ENCODE peak calls at places on chromosomes 3 and 15, in seven cellular contexts. J is colonic mucosa; X is astrocyte; H is HCT116; M is Caco-2; W is CD8-positive, alpha-beta T cell; E is A673. C is an unnamed sample. For H3K36me3, the result is how much of the 10 kb centered on the place peaks cover.

GRCh38 chr3:55089211-55089610 is 161.4 kb upstream of the LRTM1 start:
- DNase-seq in J (no peak), X (peak), H (no peak), M (no peak), W (no peak), E (no peak), C (no peak)

GRCh38 chr15:100559330-100559729 is 30.6 kb upstream of the CERS3 start:
- DNase-seq in J (peak), X (peak), H (no peak), M (no peak), W (no peak), E (no peak), C (no peak)

GRCh38 chr15:78364233-78364632 is 24.1 kb downstream of the CRABP1 start:
- DNase-seq in J (no peak), X (no peak), H (no peak), M (no peak), W (no peak), E (peak), C (no peak)

GRCh38 chr3:22089284-22089683 is 338.3 kb upstream of the ZNF385D start:
- DNase-seq in J (no peak), X (no peak), H (no peak), M (peak), W (no peak), E (peak), C (no peak)

GRCh38 chr3:197345381-197345780 is 47.0 kb upstream of the DLG1 start:
- DNase-seq in J (no peak), X (no peak), H (no peak), M (no peak), W (no peak), E (no peak), C (no peak)

GRCh38 chr3:156668073-156668763 is 6.2 kb upstream of the TIPARP start:
- DNase-seq in J (peak), X (peak), H (no peak), M (no peak), W (no peak), E (peak), C (no peak)

GRCh38 chr3:49955636-49956035 is 15.7 kb downstream of the RBM6 start:
- DNase-seq in J (no peak), X (no peak), H (no peak), M (no peak), W (no peak), E (no peak), C (no peak)

GRCh38 chr15:89822030-89822429 is 7.4 kb upstream of the ANPEP start:
- DNase-seq in J (no peak), X (no peak), H (no peak), M (no peak), W (no peak), E (no peak), C (no peak)

GRCh38 chr3:154901263-154901662 is 178.9 kb upstream of the MME start:
- DNase-seq in J (no peak), X (no peak), H (no peak), M (no peak), W (no peak), E (no peak), C (no peak)

GRCh38 chr3:194204036-194204792 is 68.3 kb downstream of the HES1 start:
- DNase-seq in J (no peak), X (no peak), H (no peak), M (no peak), W (no peak), E (peak), C (no peak)

GRCh38 chr3:58164199-58164879 is 46.4 kb downstream of the DNASE1L3 start:
- DNase-seq in J (peak), X (peak), H (no peak), M (no peak), W (no peak), E (no peak), C (no peak)

GRCh38 chr15:49918106-49918505 is 200.9 kb downstream of the ATP8B4 start:
- DNase-seq in J (no peak), X (peak), H (no peak), M (no peak), W (no peak), E (no peak), C (no peak)

GRCh38 chr3:47994180-47994579 is 22.0 kb downstream of the MAP4 start:
- DNase-seq in J (no peak), X (no peak), H (no peak), M (no peak), W (no peak), E (no peak), C (no peak)

GRCh38 chr3:19213608-19214220 is 65.4 kb downstream of the KCNH8 start:
- DNase-seq in J (no peak), X (no peak), H (no peak), M (no peak), W (no peak), E (peak), C (no peak)

GRCh38 chr3:14678015-14678503 is 3.1 kb downstream of the C3orf20 start:
- DNase-seq in J (no peak), X (no peak), H (no peak), M (peak), W (no peak), E (no peak), C (no peak)

GRCh38 chr3:189776163-189776824 is 145.1 kb downstream of the TP63 start:
- DNase-seq in J (no peak), X (no peak), H (no peak), M (no peak), W (no peak), E (no peak), C (no peak)

GRCh38 chr15:62083168-62084154 is 16.7 kb downstream of the C2CD4A start:
- DNase-seq in J (no peak), X (no peak), H (no peak), M (no peak), W (no peak), E (no peak), C (no peak)

GRCh38 chr15:60875681-60876080 is 353.4 kb downstream of the RORA start:
- DNase-seq in J (no peak), X (no peak), H (no peak), M (no peak), W (no peak), E (no peak), C (no peak)

GRCh38 chr3:51340989-51341636 is 44.0 kb upstream of the MANF start:
- DNase-seq in J (no peak), X (peak), H (peak), M (no peak), W (no peak), E (no peak), C (no peak)

GRCh38 chr3:56796202-56796601 is 5.5 kb downstream of the ARHGEF3 start:
- DNase-seq in J (no peak), X (peak), H (no peak), M (no peak), W (no peak), E (no peak), C (no peak)

GRCh38 chr3:39154323-39155021 is 1.1 kb upstream of the CSRNP1 start:
- DNase-seq in J (peak), X (no peak), H (peak), M (peak), W (no peak), E (peak), C (no peak)

GRCh38 chr15:60740231-60740630 is 261.3 kb upstream of the ICE2 start:
- DNase-seq in J (no peak), X (no peak), H (no peak), M (no peak), W (no peak), E (no peak), C (no peak)

GRCh38 chr3:170496026-170496867 is 77.6 kb downstream of the CLDN11 start:
- DNase-seq in J (no peak), X (no peak), H (no peak), M (no peak), W (no peak), E (no peak), C (no peak)

GRCh38 chr15:28106294-28107110 is 7.4 kb upstream of the OCA2 start:
- DNase-seq in J (no peak), X (no peak), H (no peak), M (no peak), W (no peak), E (peak), C (no peak)

GRCh38 chr15:40313531-40314398 is 6.0 kb upstream of the PLCB2 start:
- DNase-seq in J (peak), X (no peak), H (no peak), M (no peak), W (peak), E (peak), C (no peak)

GRCh38 chr15:65791335-65792129 is 561 bp downstream of the DENND4A start:
- DNase-seq in J (peak), X (peak), H (no peak), M (peak), W (peak), E (peak), C (no peak)

GRCh38 chr15:92807971-92808571 is 92.1 kb upstream of the CHD2 start:
- DNase-seq in J (peak), X (no peak), H (no peak), M (no peak), W (no peak), E (no peak), C (peak)

GRCh38 chr3:119349353-119349752 is 55.2 kb downstream of the ARHGAP31 start:
- DNase-seq in J (no peak), X (no peak), H (no peak), M (peak), W (no peak), E (no peak), C (no peak)

GRCh38 chr3:76470285-76470684 is 569.6 kb upstream of the ROBO2 start:
- DNase-seq in J (no peak), X (peak), H (no peak), M (no peak), W (no peak), E (no peak), C (no peak)

GRCh38 chr3:107992976-107993684 is 97.7 kb downstream of the CD47 start:
- DNase-seq in J (no peak), X (no peak), H (no peak), M (no peak), W (no peak), E (peak), C (no peak)

GRCh38 chr3:40120816-40121215 is 188.7 kb upstream of the EIF1B start:
- DNase-seq in J (no peak), X (peak), H (no peak), M (no peak), W (no peak), E (no peak), C (no peak)

GRCh38 chr15:89346516-89346915 is 11.9 kb upstream of the POLG start:
- DNase-seq in J (no peak), X (no peak), H (no peak), M (no peak), W (no peak), E (no peak), C (no peak)

DNA sequence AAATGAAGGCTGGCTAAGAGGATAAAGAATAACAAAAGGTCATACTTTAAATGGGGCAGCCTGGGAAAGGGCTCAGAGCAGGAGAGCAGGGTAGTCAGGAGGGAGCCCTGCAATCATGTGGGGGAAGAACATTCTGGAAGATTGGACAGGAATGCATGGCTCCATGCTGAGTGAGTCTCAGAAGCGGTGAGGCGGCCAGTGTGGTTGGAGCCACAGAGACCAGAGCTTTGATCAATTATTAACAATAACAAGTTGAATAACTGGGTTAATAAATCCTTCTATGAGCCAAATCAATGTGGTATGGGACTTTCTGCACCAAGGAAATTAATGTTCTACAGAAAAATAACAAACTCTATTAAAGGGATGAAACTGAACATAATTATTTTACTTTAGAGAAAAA is 57.9 kb upstream of the DCUN1D1 start:
- DNase-seq in J (no peak), X (no peak), H (no peak), M (no peak), W (no peak), E (no peak), C (no peak)
- H3K36me3 ChIP-seq in J (under half), X (under half), H (under half), M (under half), W (under half), E (under half), C (under half)

DNA sequence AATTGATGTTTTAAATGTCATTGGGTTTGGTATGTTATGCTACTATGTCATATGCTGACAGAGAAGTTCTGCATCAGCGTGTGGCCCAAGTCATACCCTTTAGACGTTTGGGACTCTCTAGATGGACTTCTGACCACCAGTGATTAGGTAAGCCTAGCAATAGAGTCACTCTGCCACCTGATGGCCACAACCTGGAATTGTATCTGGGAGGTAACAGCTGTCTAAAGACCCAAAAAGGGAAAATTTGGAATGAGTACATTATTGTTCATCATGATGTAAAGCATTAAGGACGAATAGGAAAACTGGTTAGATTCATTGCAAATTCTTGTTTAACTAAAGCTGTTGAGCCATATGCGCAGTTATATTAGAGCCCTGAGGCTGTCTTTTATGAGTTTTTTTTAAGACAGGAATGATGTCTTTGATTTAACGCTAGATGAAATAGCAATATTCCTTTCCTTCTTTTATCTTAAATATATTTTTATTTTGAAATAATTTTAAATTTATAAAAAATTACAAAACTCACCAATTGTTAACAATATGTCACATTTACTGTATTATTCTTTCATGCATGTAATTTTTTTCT is 63.6 kb downstream of the FAM81A start:
- DNase-seq in J (peak), X (peak), H (peak), M (peak), W (no peak), E (peak), C (no peak)
- TF ChIP-seq CTCF in J (peak), X (peak), H (peak), M (peak), W (no peak), E (peak), C (peak)

GRCh38 chr15:72252663-72253299 is 19.6 kb downstream of the PARP6 start:
- DNase-seq in J (no peak), X (no peak), H (no peak), M (no peak), W (no peak), E (no peak), C (no peak)
- H3K36me3 ChIP-seq in J (under half), X (half or more), H (half or more), M (under half), W (half or more), E (half or more), C (under half)

DNA sequence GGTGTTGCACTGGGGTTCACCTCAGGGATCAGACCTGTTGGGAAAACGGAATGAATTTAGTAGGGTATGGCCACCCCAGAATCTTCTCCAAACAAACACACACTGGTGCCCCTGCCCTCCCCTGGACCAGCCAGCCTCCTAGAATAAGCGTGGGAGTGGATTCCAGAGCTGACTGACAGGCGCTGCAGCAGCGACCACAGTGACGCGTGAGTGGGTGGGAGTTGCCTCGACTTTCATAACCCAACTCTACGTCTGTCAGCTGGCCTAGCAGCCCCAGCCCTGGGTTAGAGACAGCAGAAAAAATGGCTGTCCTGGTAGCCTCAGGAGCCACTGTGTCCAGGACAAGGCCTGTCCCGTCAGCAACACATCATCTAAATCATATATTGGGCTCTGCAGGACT is 9.9 kb downstream of the PLA2G4B start:
- DNase-seq in J (no peak), X (no peak), H (no peak), M (no peak), W (no peak), E (no peak), C (no peak)
- TF ChIP-seq CTCF in J (no peak), X (no peak), H (no peak), M (no peak), W (no peak), E (no peak), C (no peak)

DNA sequence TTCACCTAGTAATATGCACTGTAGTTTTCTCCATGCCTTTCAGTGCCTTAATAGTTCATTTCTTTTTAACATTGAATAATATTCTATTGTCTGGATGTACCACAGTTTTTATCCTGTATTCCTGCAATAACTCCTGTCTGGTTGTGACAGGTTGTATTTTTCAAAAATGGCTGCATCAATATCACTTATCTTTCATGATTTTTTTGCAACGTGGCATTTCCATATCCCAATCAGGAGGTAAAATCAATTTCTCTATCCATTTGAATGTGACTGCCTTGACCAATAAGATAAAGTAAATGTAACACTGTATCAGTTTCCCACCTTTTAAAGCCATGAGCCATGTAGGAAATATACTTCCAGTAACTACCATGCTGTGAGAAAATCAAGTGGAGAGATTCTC is 27.5 kb upstream of the EPHA3 start:
- DNase-seq in J (no peak), X (no peak), H (no peak), M (no peak), W (no peak), E (no peak), C (no peak)
- H3K36me3 ChIP-seq in J (under half), X (under half), H (under half), M (under half), W (under half), E (under half), C (under half)

GRCh38 chr15:98548172-98548971 is 100.0 kb upstream of the IGF1R start:
- DNase-seq in J (peak), X (peak), H (no peak), M (peak), W (no peak), E (peak), C (no peak)
- TF ChIP-seq CTCF in J (no peak), X (no peak), H (no peak), M (no peak), W (no peak), E (peak), C (no peak)

DNA sequence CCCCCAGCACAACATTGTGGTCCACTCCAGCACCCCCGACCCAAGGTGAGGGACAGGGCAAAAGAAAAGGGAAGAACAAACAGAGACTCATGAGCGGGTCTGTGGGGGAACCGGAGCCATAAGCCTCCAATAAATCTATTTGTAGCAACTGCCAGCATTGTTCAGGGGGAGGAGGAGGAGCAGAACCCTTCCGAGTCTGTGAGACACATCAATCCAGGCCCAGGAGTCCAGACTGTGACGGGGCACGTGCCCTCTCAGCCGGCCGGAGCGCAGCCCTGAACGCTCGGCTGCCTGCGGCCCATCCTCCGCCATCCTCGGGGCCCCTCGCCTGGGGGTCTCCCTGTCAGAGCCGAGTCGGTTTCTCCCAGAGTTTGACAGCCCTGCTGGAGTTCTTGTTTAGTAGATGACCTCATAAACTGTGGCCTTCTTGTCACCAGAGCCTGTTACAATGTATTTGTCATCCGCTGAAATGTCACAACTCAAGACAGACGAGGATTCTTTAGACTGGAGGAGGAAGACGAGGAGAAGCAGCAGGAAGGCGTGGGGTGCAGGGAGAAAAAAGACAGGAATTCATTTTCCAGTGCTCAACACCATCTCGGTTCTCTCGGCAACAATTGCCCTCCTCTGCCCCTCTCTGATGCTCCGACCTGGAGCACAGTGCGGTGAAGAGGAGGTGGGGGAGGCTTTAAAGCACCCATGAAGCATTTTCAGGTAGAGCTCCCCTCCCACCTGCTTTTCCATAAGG is 47.8 kb downstream of the TLE3 start:
- DNase-seq in J (no peak), X (no peak), H (no peak), M (peak), W (no peak), E (no peak), C (no peak)
- H3K36me3 ChIP-seq in J (under half), X (under half), H (under half), M (under half), W (under half), E (half or more), C (under half)

DNA sequence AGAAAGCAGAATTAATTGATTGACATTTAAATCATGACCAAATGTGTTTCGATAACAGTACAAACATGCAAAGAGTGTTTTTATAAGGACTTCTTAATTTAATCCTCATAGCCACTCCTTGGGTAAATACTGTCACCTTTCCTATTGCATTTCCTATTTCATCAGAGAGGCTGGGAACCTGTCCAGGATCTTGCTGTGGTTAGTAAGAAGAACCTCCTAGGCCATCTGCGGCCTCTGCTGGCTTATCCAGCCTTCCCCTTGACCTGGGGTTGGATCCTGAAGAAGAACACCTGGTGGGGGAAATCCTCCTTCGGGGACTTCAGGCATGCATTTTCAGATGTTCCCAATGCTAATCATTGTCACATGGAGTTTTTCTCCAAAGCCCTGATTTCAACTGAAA is 25.5 kb downstream of the GLDN start:
- DNase-seq in J (peak), X (peak), H (no peak), M (no peak), W (no peak), E (no peak), C (no peak)
- TF ChIP-seq CTCF in J (no peak), X (no peak), H (no peak), M (no peak), W (no peak), E (no peak), C (no peak)